ENCODE peak calls at places on chromosomes 7 and 10, in four cellular contexts. D, P, J and B are unnamed samples.

GRCh38 chr7:47757946-47758371 is 176.0 kb upstream of the TNS3 start:
- DNase-seq in J (no peak), D (peak), P (peak), B (peak)

GRCh38 chr10:122988501-122988900 is 8.3 kb downstream of the PSTK start:
- DNase-seq in P (peak), J (no peak), D (no peak), B (no peak)

GRCh38 chr10:133039107-133039822 is 48.5 kb upstream of the ADGRA1 start:
- DNase-seq in D (no peak), P (no peak), J (no peak), B (no peak)

GRCh38 chr7:29564455-29565185 is 985 bp downstream of the PRR15 start:
- DNase-seq in D (peak), P (peak), J (no peak), B (peak)

GRCh38 chr7:23211542-23211941 is 29.7 kb downstream of the NUP42 start:
- DNase-seq in P (no peak), D (no peak), J (no peak), B (no peak)

GRCh38 chr7:92179393-92179924 is 517 bp upstream of the LRRD1 start:
- DNase-seq in P (peak), D (no peak), J (no peak), B (peak)

GRCh38 chr7:1763033-1763432 is 93.0 kb downstream of the ELFN1 start:
- DNase-seq in D (no peak), J (no peak), P (no peak), B (no peak)

GRCh38 chr7:74312418-74313021 is 23.3 kb downstream of the CLIP2 start:
- DNase-seq in P (no peak), D (no peak), J (no peak), B (no peak)

GRCh38 chr7:151626422-151627115 is 106.9 kb upstream of the RHEB start:
- DNase-seq in J (no peak), P (peak), D (peak), B (peak)

GRCh38 chr10:58593008-58593407 is 80.3 kb downstream of the BICC1 start:
- DNase-seq in D (no peak), J (no peak), P (no peak), B (no peak)

DNA sequence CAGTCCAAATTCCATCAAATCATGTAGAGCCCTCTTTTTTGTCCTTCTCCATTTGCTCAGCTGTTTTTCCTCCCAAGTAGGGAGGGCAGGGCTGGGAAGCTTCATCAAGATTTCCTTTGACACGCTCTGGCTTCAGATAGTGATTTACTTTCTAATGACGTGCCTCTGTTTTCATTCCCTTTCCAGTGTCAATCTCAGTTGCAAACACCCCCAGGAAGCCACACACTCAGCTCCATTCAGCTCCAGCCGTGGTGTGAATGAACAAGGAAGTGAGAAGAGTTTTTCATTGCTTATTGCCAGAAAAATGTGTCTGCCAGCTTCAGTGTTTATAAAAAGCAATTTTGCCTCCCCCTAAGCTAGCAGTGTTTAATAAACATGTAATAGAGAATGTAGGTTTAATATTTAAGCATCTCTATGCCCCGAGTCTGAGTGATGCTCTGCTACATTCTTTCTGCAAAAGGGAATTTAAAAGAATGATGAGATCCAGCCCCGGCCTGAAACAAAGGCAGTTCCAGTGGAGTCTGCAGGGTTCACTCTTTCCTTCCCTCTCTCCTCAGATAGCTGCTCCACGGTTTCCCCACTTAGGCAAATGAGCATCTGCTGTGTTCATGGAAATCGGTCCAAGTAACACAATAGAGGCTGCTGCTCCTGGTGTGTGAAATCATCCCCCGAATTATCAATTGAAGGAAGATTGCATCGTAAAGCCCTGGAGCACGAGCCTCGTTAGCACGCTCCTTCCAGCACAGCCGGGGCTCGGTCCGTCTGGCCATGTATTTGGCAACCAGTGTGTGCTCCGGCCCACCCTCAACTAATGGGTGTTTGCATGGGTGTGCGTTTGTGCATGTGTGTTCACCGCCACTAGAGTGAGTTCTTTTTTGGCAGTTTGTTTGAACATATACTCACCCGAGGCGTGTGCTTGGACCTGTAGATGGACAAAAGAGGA is 108.5 kb upstream of the DPP6 start:
- DNase-seq in J (no peak), P (no peak), D (no peak), B (no peak)
- H3K27ac ChIP-seq in J (no peak), P (no peak), D (no peak), B (no peak)

GRCh38 chr10:13686331-13686752 is 99.6 kb downstream of the PRPF18 start:
- DNase-seq in P (peak), D (peak), J (no peak), B (no peak)

GRCh38 chr10:13684813-13685511 is 98.2 kb downstream of the PRPF18 start:
- DNase-seq in J (no peak), D (no peak), P (peak), B (no peak)

GRCh38 chr10:13683017-13683416 is 96.3 kb downstream of the PRPF18 start:
- DNase-seq in J (no peak), P (no peak), D (no peak), B (no peak)

GRCh38 chr10:13684252-13684791 is 97.6 kb downstream of the PRPF18 start:
- DNase-seq in J (no peak), P (peak), D (peak), B (peak)

GRCh38 chr10:13685885-13686284 is 99.1 kb downstream of the PRPF18 start:
- DNase-seq in J (no peak), P (no peak), D (peak), B (no peak)
- H3K27ac ChIP-seq in J (peak), P (no peak), D (peak), B (peak)

DNA sequence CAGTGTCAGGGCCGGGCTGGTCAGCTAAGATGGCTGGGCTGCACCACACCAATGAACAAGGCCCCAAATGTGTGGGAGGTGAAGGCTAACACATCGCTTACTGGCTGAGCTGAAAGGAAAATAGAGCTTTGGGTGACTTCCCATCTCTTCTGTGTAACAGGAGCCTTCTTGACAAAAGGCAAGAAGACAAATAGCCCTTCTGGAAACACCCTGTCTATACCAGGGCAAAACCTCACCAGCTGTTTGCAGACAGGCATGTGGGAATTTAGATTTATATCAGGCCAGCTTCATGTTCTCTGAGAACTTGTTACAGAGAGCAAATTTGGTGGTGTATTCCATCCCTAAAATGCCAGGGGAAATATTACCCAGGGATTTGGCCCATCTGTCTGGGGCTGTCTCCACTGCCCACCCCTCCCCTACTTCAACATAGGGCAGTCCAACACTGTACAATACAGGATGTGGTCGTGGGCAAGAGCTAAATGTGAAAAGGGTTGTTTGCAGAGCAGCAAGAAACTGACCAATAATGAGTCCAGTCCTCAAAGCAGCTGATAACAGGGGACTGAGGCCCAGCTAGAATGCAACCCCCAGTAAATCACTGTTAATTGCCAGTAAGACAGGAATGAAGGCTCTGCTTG is 37.1 kb downstream of the AFAP1L2 start:
- DNase-seq in D (no peak), J (no peak), P (peak), B (no peak)
- H3K27ac ChIP-seq in D (no peak), J (no peak), P (no peak), B (peak)

GRCh38 chr10:125707852-125708468 is 11.5 kb upstream of the EDRF1 start:
- DNase-seq in P (peak), D (no peak), J (no peak), B (no peak)
- H3K27ac ChIP-seq in P (no peak), D (no peak), J (no peak), B (no peak)

GRCh38 chr10:62018141-62018911 is 116.8 kb downstream of the ARID5B start:
- DNase-seq in P (no peak), J (no peak), D (no peak), B (peak)
- H3K27ac ChIP-seq in P (no peak), J (peak), D (no peak), B (no peak)

DNA sequence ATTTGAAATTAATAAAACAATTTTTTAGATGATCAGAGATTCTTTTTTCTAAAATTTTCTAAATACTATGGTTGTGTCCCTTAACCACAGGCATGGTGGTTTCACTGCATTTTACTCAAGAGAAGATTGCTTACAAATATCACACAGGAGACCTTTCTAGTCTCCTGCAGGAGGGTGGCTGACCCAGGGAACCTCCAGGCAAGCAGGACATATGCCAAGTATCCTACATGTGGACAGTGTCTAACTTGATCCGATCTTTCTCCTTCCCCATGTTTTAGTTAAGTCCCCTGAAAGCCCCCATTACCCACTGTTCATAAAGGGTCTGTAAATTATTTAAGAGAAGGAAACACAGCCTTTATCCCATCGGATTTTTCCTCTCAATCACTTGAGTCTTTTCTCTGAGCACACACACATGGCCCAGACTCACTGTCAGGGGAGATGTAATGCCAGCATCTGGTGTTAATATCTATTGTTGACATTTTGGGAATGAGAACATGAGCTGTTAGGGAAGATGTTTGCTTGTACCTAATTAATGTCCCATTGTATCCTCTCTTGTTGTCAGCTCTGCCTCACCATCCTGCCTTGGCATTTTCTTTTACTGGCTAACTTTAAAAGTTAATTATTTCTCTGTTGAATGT is 755.2 kb downstream of the AUTS2 start:
- DNase-seq in P (no peak), D (no peak), J (no peak), B (no peak)
- H3K27ac ChIP-seq in P (no peak), D (no peak), J (no peak), B (no peak)

GRCh38 chr10:104033966-104034365 is 51.7 kb downstream of the COL17A1 start:
- DNase-seq in J (no peak), D (no peak), P (no peak), B (no peak)
- H3K27ac ChIP-seq in J (no peak), D (no peak), P (no peak), B (no peak)

DNA sequence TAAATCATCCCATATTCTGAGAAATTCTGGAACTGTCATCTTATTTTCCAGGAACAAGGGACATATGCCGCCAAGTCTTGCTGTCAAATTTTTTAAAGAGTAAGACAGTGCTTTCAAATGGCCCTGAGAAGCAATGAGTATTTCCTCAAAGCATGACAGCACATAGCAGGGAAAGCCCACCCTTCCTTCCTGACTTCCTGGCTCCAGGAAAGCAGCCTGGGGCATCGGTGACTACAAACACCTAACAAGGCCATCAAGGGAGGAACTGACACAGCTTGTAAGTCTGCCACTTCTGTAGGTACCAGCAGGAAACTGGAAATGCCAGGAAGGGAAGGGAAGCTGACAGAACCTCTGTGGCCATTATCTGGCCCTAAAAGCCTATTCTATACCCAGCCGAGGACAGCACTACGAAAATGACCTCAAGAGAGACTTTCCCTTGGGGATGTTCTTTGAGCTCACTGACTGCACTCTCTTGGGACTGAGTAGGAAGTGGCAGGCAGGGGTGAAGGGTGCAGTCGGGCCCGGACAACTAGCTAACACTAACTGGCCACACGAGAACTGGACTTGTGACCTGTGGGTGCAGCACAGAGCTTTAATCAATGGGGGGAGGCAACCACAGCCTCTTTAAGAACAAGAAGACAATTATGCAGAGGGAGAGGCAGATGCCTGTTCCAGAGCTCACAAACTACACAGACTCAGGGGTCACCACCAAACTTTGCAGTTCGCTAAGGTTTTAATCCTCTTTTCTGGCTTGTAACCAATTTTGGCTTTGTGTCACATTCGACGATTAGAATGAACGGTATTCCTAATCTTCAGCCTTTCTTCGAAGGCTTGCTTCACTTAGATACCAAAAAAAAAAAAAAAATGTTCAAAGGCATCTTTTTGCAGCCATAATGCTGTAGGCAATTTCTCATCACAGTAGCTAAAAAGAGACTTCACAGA is 52.0 kb downstream of the GRB10 start:
- DNase-seq in D (no peak), J (no peak), P (peak), B (no peak)
- H3K27ac ChIP-seq in D (peak), J (no peak), P (no peak), B (peak)

DNA sequence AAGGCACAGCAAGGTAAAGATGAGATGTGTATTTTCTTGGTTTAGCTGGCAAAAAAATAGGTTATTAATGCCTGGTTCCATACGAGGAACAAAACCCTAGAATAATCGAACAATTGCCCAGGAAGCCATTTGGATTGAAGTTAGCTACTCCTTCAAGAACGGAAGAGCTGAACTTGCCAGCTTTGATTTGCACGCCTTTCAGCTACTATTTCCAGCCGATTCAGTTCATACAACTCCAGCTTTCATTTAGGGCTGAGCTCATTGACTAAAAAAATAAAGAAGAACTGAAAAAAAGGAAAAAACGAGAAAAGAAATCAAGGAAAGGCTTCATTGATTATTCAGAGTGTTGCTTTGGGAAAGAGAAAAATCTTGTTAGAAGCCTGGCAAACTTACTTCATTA is 60.4 kb downstream of the PTN start:
- DNase-seq in D (no peak), P (no peak), J (no peak), B (no peak)
- H3K27ac ChIP-seq in D (no peak), P (no peak), J (no peak), B (no peak)

DNA sequence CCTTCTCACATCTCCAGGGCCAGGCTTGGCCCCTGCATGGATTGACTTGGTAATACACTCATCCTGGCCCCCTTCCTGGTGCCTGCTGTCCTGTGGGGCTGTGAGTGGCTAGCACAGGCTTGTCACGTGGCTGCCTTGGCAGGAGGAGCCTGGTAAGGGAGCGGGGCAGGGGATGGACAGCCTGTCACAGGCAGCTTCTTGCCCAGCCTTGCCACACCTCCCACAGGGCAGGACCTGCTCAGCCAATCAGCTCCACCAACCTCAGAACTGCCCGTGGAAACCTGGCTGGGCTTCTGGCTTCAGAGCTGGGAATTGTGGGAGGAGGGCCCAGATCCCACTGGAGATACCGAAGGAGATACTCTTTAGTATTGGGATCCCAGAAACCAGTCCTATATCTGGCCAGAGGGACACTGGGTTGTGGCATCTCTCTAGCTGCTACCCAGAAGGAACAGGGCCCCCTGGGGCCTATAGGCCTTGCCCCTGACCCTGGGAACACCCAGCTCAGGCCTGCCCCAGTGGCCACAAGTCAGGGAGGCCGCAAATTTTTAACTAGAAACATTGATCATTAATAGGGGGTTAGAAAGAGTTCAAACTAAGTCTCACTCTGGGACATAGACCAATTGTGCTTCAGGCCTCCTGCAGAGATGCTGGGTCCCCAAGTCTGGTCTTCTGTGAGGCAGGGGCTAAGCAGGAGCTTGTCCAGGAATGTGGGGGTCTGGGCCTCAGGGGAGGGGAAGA is at the start of gene HOGA1:
- DNase-seq in J (no peak), D (peak), P (peak), B (peak)
- H3K27ac ChIP-seq in J (no peak), D (peak), P (no peak), B (peak)